ENCODE peak calls at places on chromosomes 4 and X, in six cellular contexts. U, W, N, L, J and S are unnamed samples.

GRCh38 chr4:128517096-128517738 is 229.6 kb upstream of the PGRMC2 start:
- DNase-seq in U (no peak), W (peak; percentile 58), N (no peak), L (no peak), J (no peak), S (no peak)

GRCh38 chrX:101348452-101349222 is at the start of gene TIMM8A:
- DNase-seq in U (peak; percentile 78), W (no peak), N (peak; percentile 73), L (peak; percentile 53), J (peak; percentile 70), S (peak; percentile 58)

GRCh38 chr4:40908297-40908696 is 158.5 kb downstream of the NSUN7 start:
- DNase-seq in U (no peak), W (no peak), N (no peak), L (no peak), J (no peak), S (no peak)

GRCh38 chrX:100745806-100746537 is 14.1 kb upstream of the SYTL4 start:
- DNase-seq in U (peak; percentile 29), W (no peak), N (no peak), L (no peak), J (no peak), S (no peak)

GRCh38 chr4:61202100-61202637 is 2.0 kb downstream of the ADGRL3 start:
- DNase-seq in U (no peak), W (no peak), N (no peak), L (peak; percentile 24), J (no peak), S (peak; percentile 38)

GRCh38 chr4:75598390-75598789 is 31.9 kb downstream of the CDKL2 start:
- DNase-seq in U (no peak), W (no peak), N (no peak), L (no peak), J (no peak), S (no peak)

GRCh38 chr4:1655676-1656075 is 28.4 kb downstream of the FAM53A start:
- DNase-seq in U (no peak), W (no peak), N (no peak), L (no peak), J (no peak), S (no peak)

GRCh38 chr4:175411251-175411650 is 400.8 kb downstream of the GPM6A start:
- DNase-seq in U (no peak), W (no peak), N (no peak), L (no peak), J (no peak), S (no peak)

GRCh38 chr4:23966720-23967119 is 76.9 kb upstream of the PPARGC1A start:
- DNase-seq in U (no peak), W (no peak), N (no peak), L (no peak), J (peak; percentile 35), S (peak; percentile 2)

GRCh38 chr4:137647375-137647774 is 115.1 kb upstream of the PCDH18 start:
- DNase-seq in U (no peak), W (no peak), N (no peak), L (no peak), J (no peak), S (no peak)

GRCh38 chr4:173182403-173182802 is 13.8 kb downstream of the GALNT7 start:
- DNase-seq in U (no peak), W (peak; percentile 62), N (no peak), L (no peak), J (no peak), S (no peak)

GRCh38 chr4:2251073-2251794 is 9.3 kb upstream of the HAUS3 start:
- DNase-seq in U (no peak), W (no peak), N (no peak), L (no peak), J (no peak), S (no peak)

GRCh38 chr4:56086561-56086960 is 137.8 kb downstream of the CEP135 start:
- DNase-seq in U (no peak), W (no peak), N (no peak), L (no peak), J (no peak), S (peak; percentile 32)

GRCh38 chr4:8315343-8316250 is 46.0 kb downstream of the HTRA3 start:
- DNase-seq in U (peak; percentile 67), W (peak; percentile 66), N (no peak), L (peak; percentile 65), J (no peak), S (no peak)

GRCh38 chrX:24259544-24260240 is 54.2 kb downstream of the SUPT20HL2 start:
- DNase-seq in U (no peak), W (no peak), N (no peak), L (peak; percentile 19), J (peak; percentile 23), S (peak; percentile 77)

GRCh38 chr4:18689308-18689915 is 667.9 kb upstream of the LCORL start:
- DNase-seq in U (peak; percentile 21), W (peak; percentile 39), N (peak; percentile 10), L (peak; percentile 43), J (no peak), S (peak; percentile 72)

GRCh38 chr4:59936566-59936965 is 1263.6 kb upstream of the ADGRL3 start:
- DNase-seq in U (no peak), W (no peak), N (no peak), L (peak; percentile 66), J (peak; percentile 74), S (no peak)